ENCODE peak calls at places on chromosomes 13 and 19, in five cellular contexts. G is T-helper 2 cell, P is AG08395, I is hepatic stellate cell, R is neural crest cell. X is an unnamed sample.

GRCh38 chr19:55712804-55713631 is 25.2 kb downstream of the NLRP9 start:
- DNase-seq in G (no peak), P (no peak), I (no peak), R (no peak), X (no peak)

GRCh38 chr13:95784161-95784880 is 107.4 kb downstream of the DNAJC3 start:
- DNase-seq in G (no peak), P (peak; percentile 75), I (peak; percentile 63), R (no peak), X (peak; percentile 65)

GRCh38 chr13:40255551-40255950 is 410.9 kb downstream of the FOXO1 start:
- DNase-seq in G (no peak), P (no peak), I (no peak), R (no peak), X (no peak)

GRCh38 chr13:99658266-99658991 is 157.2 kb downstream of the TM9SF2 start:
- DNase-seq in G (peak; percentile 21), P (peak; percentile 59), I (peak; percentile 32), R (peak; percentile 54), X (peak; percentile 37)

GRCh38 chr19:44356383-44357111 is at the start of gene ZNF112:
- DNase-seq in G (no peak), P (peak; percentile 77), I (peak; percentile 37), R (peak; percentile 63), X (peak; percentile 82)

GRCh38 chr19:33266971-33267484 is 35.3 kb downstream of the CEBPA start:
- DNase-seq in G (no peak), P (no peak), I (no peak), R (no peak), X (no peak)

GRCh38 chr13:98741741-98742435 is 10.6 kb downstream of the SLC15A1 start:
- DNase-seq in G (no peak), P (peak; percentile 40), I (no peak), R (no peak), X (peak; percentile 25)

GRCh38 chr19:42286349-42287016 is 15.4 kb upstream of the PRR19 start:
- DNase-seq in G (no peak), P (no peak), I (peak; percentile 77), R (no peak), X (no peak)

GRCh38 chr19:5048727-5049553 is 80.0 kb downstream of the KDM4B start:
- DNase-seq in G (no peak), P (peak; percentile 89), I (peak; percentile 91), R (no peak), X (peak; percentile 42)

GRCh38 chr13:26977541-26977940 is 194.1 kb downstream of the USP12 start:
- DNase-seq in G (no peak), P (no peak), I (no peak), R (no peak), X (peak; percentile 55)

GRCh38 chr13:95382906-95383305 is 81.7 kb upstream of the ABCC4 start:
- DNase-seq in G (no peak), P (no peak), I (no peak), R (no peak), X (no peak)

GRCh38 chr13:25375727-25376358 is 4.1 kb downstream of the ATP8A2 start:
- DNase-seq in G (no peak), P (peak; percentile 55), I (peak; percentile 42), R (peak; percentile 51), X (peak; percentile 27)

GRCh38 chr19:49142866-49143335 is 12.3 kb downstream of the HRC start:
- DNase-seq in G (no peak), P (peak; percentile 98), I (peak; percentile 99), R (peak; percentile 90), X (peak; percentile 85)

GRCh38 chr19:43780706-43781525 is at the start of gene KCNN4:
- DNase-seq in G (no peak), P (peak; percentile 47), I (peak; percentile 51), R (no peak), X (peak; percentile 68)

GRCh38 chr19:19956431-19957075 is 55.8 kb downstream of the ZNF93 start:
- DNase-seq in G (no peak), P (no peak), I (no peak), R (no peak), X (no peak)

GRCh38 chr19:49651871-49652722 is 10.1 kb downstream of the SCAF1 start:
- DNase-seq in G (no peak), P (no peak), I (no peak), R (no peak), X (no peak)

GRCh38 chr13:73618275-73618865 is 515.8 kb downstream of the KLF12 start:
- DNase-seq in G (no peak), P (no peak), I (no peak), R (no peak), X (no peak)

GRCh38 chr19:10560154-10560553 is 5.7 kb downstream of the KRI1 start:
- DNase-seq in G (no peak), P (no peak), I (no peak), R (no peak), X (no peak)

GRCh38 chr19:45863840-45864628 is at the start of gene FOXA3:
- DNase-seq in G (peak; percentile 24), P (peak; percentile 54), I (peak; percentile 63), R (no peak), X (no peak)

GRCh38 chr13:38819053-38819452 is 132.2 kb downstream of the FREM2 start:
- DNase-seq in G (no peak), P (no peak), I (no peak), R (no peak), X (no peak)

GRCh38 chr13:41411536-41411935 is 45.8 kb upstream of the RGCC start:
- DNase-seq in G (no peak), P (peak; percentile 70), I (peak; percentile 29), R (no peak), X (peak; percentile 52)

GRCh38 chr19:36997152-36997842 is 80.9 kb upstream of the ZNF420 start:
- DNase-seq in G (no peak), P (no peak), I (no peak), R (no peak), X (no peak)

GRCh38 chr19:55091955-55092354 is 16.3 kb downstream of the EPS8L1 start:
- DNase-seq in G (no peak), P (no peak), I (no peak), R (peak; percentile 39), X (no peak)

GRCh38 chr13:50037788-50038187 is 22.5 kb downstream of the KCNRG start:
- DNase-seq in G (no peak), P (no peak), I (no peak), R (no peak), X (no peak)

GRCh38 chr19:50376166-50377050 is at the start of gene NR1H2:
- DNase-seq in G (peak; percentile 88), P (peak; percentile 94), I (peak; percentile 88), R (peak; percentile 87), X (peak; percentile 96)

GRCh38 chr19:34224996-34225658 is 29.2 kb upstream of the GARRE1 start:
- DNase-seq in G (no peak), P (peak; percentile 20), I (peak; percentile 53), R (no peak), X (peak; percentile 59)

GRCh38 chr13:35484384-35484783 is 7.9 kb upstream of the MAB21L1 start:
- DNase-seq in G (no peak), P (no peak), I (no peak), R (no peak), X (no peak)

GRCh38 chr13:44573790-44574465 is 2.2 kb downstream of the TSC22D1 start:
- DNase-seq in G (no peak), P (peak; percentile 15), I (peak; percentile 40), R (no peak), X (peak; percentile 62)

GRCh38 chr13:102012299-102013293 is 389.3 kb downstream of the FGF14 start:
- DNase-seq in G (no peak), P (no peak), I (no peak), R (no peak), X (no peak)

GRCh38 chr13:55160911-55161310 is 1979.8 kb upstream of the PRR20A start:
- DNase-seq in G (no peak), P (no peak), I (no peak), R (no peak), X (no peak)

GRCh38 chr13:87295636-87296035 is 375.5 kb upstream of the SLITRK5 start:
- DNase-seq in G (no peak), P (no peak), I (no peak), R (no peak), X (no peak)

GRCh38 chr13:75764251-75764650 is 128.1 kb downstream of the LMO7 start:
- DNase-seq in G (no peak), P (no peak), I (no peak), R (no peak), X (no peak)

GRCh38 chr13:107883561-107884175 is 331.7 kb downstream of the LIG4 start:
- DNase-seq in G (no peak), P (no peak), I (peak; percentile 70), R (no peak), X (no peak)

GRCh38 chr19:1411255-1412191 is 4.1 kb downstream of the DAZAP1 start:
- DNase-seq in G (no peak), P (peak; percentile 68), I (peak; percentile 59), R (no peak), X (no peak)

GRCh38 chr19:39433480-39434079 is 2.2 kb downstream of the RPS16 start:
- DNase-seq in G (no peak), P (no peak), I (no peak), R (no peak), X (no peak)